ENCODE peak calls at places on chromosomes 4 and X, in four cellular contexts. One of them, this sample, is unnamed.

GRCh38 chr4:26885912-26886274 is 25.3 kb downstream of the STIM2 start:
- DNase-seq in stimulated activated CD4-positive, alpha-beta T cell treated with anti-CD3 and anti-CD28 coated beads, Interleukin-4, amount 100 ng/mL, for 48 hours: no peak
- DNase-seq in AG04449: no peak
- DNase-seq in lower leg skin: peak; percentile 35
- DNase-seq in this sample: no peak

GRCh38 chrX:22742174-22742573 is 257.6 kb upstream of the DDX53 start:
- DNase-seq in AG04449: peak; percentile 24
- DNase-seq in lower leg skin: no peak
- DNase-seq in stimulated activated CD4-positive, alpha-beta T cell treated with anti-CD3 and anti-CD28 coated beads, Interleukin-4, amount 100 ng/mL, for 48 hours: no peak
- DNase-seq in this sample: no peak

GRCh38 chr4:82786004-82786400 is 12.6 kb downstream of the SCD5 start:
- DNase-seq in AG04449: no peak
- DNase-seq in lower leg skin: no peak
- DNase-seq in stimulated activated CD4-positive, alpha-beta T cell treated with anti-CD3 and anti-CD28 coated beads, Interleukin-4, amount 100 ng/mL, for 48 hours: no peak
- DNase-seq in this sample: no peak

GRCh38 chr4:79898055-79898454 is 175.0 kb downstream of the ANTXR2 start:
- DNase-seq in stimulated activated CD4-positive, alpha-beta T cell treated with anti-CD3 and anti-CD28 coated beads, Interleukin-4, amount 100 ng/mL, for 48 hours: no peak
- DNase-seq in lower leg skin: no peak
- DNase-seq in AG04449: no peak
- DNase-seq in this sample: no peak

GRCh38 chr4:147060171-147060931 is 114.7 kb upstream of the TTC29 start:
- DNase-seq in AG04449: peak; percentile 73
- DNase-seq in lower leg skin: no peak
- DNase-seq in stimulated activated CD4-positive, alpha-beta T cell treated with anti-CD3 and anti-CD28 coated beads, Interleukin-4, amount 100 ng/mL, for 48 hours: no peak
- DNase-seq in this sample: peak; percentile 73

GRCh38 chr4:183909187-183909586 is 4.1 kb downstream of the STOX2 start:
- DNase-seq in stimulated activated CD4-positive, alpha-beta T cell treated with anti-CD3 and anti-CD28 coated beads, Interleukin-4, amount 100 ng/mL, for 48 hours: no peak
- DNase-seq in lower leg skin: no peak
- DNase-seq in AG04449: no peak
- DNase-seq in this sample: no peak

GRCh38 chr4:64824591-64824990 is 415.3 kb upstream of the TECRL start:
- DNase-seq in AG04449: no peak
- DNase-seq in lower leg skin: no peak
- DNase-seq in stimulated activated CD4-positive, alpha-beta T cell treated with anti-CD3 and anti-CD28 coated beads, Interleukin-4, amount 100 ng/mL, for 48 hours: no peak
- DNase-seq in this sample: no peak

GRCh38 chr4:184649971-184650855 is 675 bp downstream of the PRIMPOL start:
- DNase-seq in lower leg skin: no peak
- DNase-seq in stimulated activated CD4-positive, alpha-beta T cell treated with anti-CD3 and anti-CD28 coated beads, Interleukin-4, amount 100 ng/mL, for 48 hours: no peak
- DNase-seq in AG04449: no peak
- DNase-seq in this sample: no peak

GRCh38 chr4:74499986-74500781 is 55.2 kb downstream of the AREG start:
- DNase-seq in AG04449: no peak
- DNase-seq in stimulated activated CD4-positive, alpha-beta T cell treated with anti-CD3 and anti-CD28 coated beads, Interleukin-4, amount 100 ng/mL, for 48 hours: no peak
- DNase-seq in lower leg skin: no peak
- DNase-seq in this sample: no peak

GRCh38 chr4:38058186-38058585 is 98.0 kb downstream of the PTTG2 start:
- DNase-seq in lower leg skin: no peak
- DNase-seq in AG04449: no peak
- DNase-seq in stimulated activated CD4-positive, alpha-beta T cell treated with anti-CD3 and anti-CD28 coated beads, Interleukin-4, amount 100 ng/mL, for 48 hours: no peak
- DNase-seq in this sample: no peak

GRCh38 chr4:108143515-108143914 is 25.2 kb downstream of the LEF1 start:
- DNase-seq in AG04449: no peak
- DNase-seq in lower leg skin: no peak
- DNase-seq in stimulated activated CD4-positive, alpha-beta T cell treated with anti-CD3 and anti-CD28 coated beads, Interleukin-4, amount 100 ng/mL, for 48 hours: no peak
- DNase-seq in this sample: no peak

GRCh38 chr4:41158756-41159155 is 55.6 kb downstream of the APBB2 start:
- DNase-seq in lower leg skin: no peak
- DNase-seq in AG04449: no peak
- DNase-seq in stimulated activated CD4-positive, alpha-beta T cell treated with anti-CD3 and anti-CD28 coated beads, Interleukin-4, amount 100 ng/mL, for 48 hours: no peak
- DNase-seq in this sample: no peak

GRCh38 chrX:103845165-103845653 is 13.2 kb upstream of the RAB9B start:
- DNase-seq in stimulated activated CD4-positive, alpha-beta T cell treated with anti-CD3 and anti-CD28 coated beads, Interleukin-4, amount 100 ng/mL, for 48 hours: peak; percentile 34
- DNase-seq in lower leg skin: peak; percentile 32
- DNase-seq in AG04449: peak; percentile 70
- DNase-seq in this sample: peak; percentile 49

GRCh38 chr4:147635348-147635747 is 18.2 kb downstream of the TMEM184C start:
- DNase-seq in AG04449: no peak
- DNase-seq in stimulated activated CD4-positive, alpha-beta T cell treated with anti-CD3 and anti-CD28 coated beads, Interleukin-4, amount 100 ng/mL, for 48 hours: no peak
- DNase-seq in lower leg skin: no peak
- DNase-seq in this sample: no peak

GRCh38 chr4:8082517-8083055 is 76.0 kb downstream of the ABLIM2 start:
- DNase-seq in stimulated activated CD4-positive, alpha-beta T cell treated with anti-CD3 and anti-CD28 coated beads, Interleukin-4, amount 100 ng/mL, for 48 hours: no peak
- DNase-seq in lower leg skin: no peak
- DNase-seq in AG04449: no peak
- DNase-seq in this sample: no peak

GRCh38 chr4:24174622-24175021 is 284.8 kb upstream of the PPARGC1A start:
- DNase-seq in AG04449: no peak
- DNase-seq in stimulated activated CD4-positive, alpha-beta T cell treated with anti-CD3 and anti-CD28 coated beads, Interleukin-4, amount 100 ng/mL, for 48 hours: no peak
- DNase-seq in lower leg skin: no peak
- DNase-seq in this sample: no peak

GRCh38 chr4:145709843-145710242 is 29.9 kb downstream of the C4orf51 start:
- DNase-seq in AG04449: peak; percentile 86
- DNase-seq in lower leg skin: no peak
- DNase-seq in stimulated activated CD4-positive, alpha-beta T cell treated with anti-CD3 and anti-CD28 coated beads, Interleukin-4, amount 100 ng/mL, for 48 hours: no peak
- DNase-seq in this sample: peak; percentile 87

GRCh38 chrX:115598556-115598955 is 37.6 kb downstream of the PLS3 start:
- DNase-seq in lower leg skin: no peak
- DNase-seq in AG04449: no peak
- DNase-seq in stimulated activated CD4-positive, alpha-beta T cell treated with anti-CD3 and anti-CD28 coated beads, Interleukin-4, amount 100 ng/mL, for 48 hours: no peak
- DNase-seq in this sample: no peak

GRCh38 chr4:7429069-7429416 is 5.7 kb downstream of the PSAPL1 start:
- DNase-seq in stimulated activated CD4-positive, alpha-beta T cell treated with anti-CD3 and anti-CD28 coated beads, Interleukin-4, amount 100 ng/mL, for 48 hours: no peak
- DNase-seq in AG04449: no peak
- DNase-seq in lower leg skin: no peak
- DNase-seq in this sample: no peak

GRCh38 chr4:24748023-24748422 is 47.4 kb upstream of the SOD3 start:
- DNase-seq in lower leg skin: no peak
- DNase-seq in AG04449: no peak
- DNase-seq in stimulated activated CD4-positive, alpha-beta T cell treated with anti-CD3 and anti-CD28 coated beads, Interleukin-4, amount 100 ng/mL, for 48 hours: no peak
- DNase-seq in this sample: no peak